ENCODE peak calls at places on chromosomes 2 and 18, in eight cellular contexts. D, E, G, N, L, M, Y and W are unnamed samples. For H3K36me3, the result is how much of the 10 kb centered on the place peaks cover.

GRCh38 chr2:235017441-235017840 is 65.6 kb downstream of the SH3BP4 start:
- DNase-seq in N (no peak), E (no peak), Y (no peak), D (no peak), M (no peak), L (no peak), G (no peak), W (no peak)

GRCh38 chr18:57131782-57132181 is 15.1 kb upstream of the BOD1L2 start:
- DNase-seq in M (no peak), N (no peak), L (no peak), D (no peak), E (no peak), Y (no peak), G (no peak), W (no peak)

GRCh38 chr2:174333502-174334277 is 1.1 kb upstream of the SP9 start:
- DNase-seq in Y (no peak), D (no peak), N (no peak), M (no peak), E (no peak), L (no peak), G (no peak), W (no peak)

GRCh38 chr2:112138143-112139032 is at the start of gene FBLN7:
- DNase-seq in N (peak), E (peak), M (peak), G (no peak), L (no peak), D (no peak), Y (peak), W (peak)

GRCh38 chr18:37253424-37254255 is 312.0 kb downstream of the CELF4 start:
- DNase-seq in N (peak), E (peak), D (no peak), Y (peak), L (no peak), G (no peak), M (peak), W (peak)

GRCh38 chr18:73715228-73715670 is 432.4 kb downstream of the FBXO15 start:
- DNase-seq in D (peak), N (no peak), E (no peak), L (no peak), Y (no peak), M (no peak), G (no peak), W (no peak)

GRCh38 chr2:42585779-42586178 is 17.3 kb downstream of the MTA3 start:
- DNase-seq in Y (no peak), N (no peak), G (no peak), D (no peak), M (no peak), L (no peak), E (no peak), W (no peak)

GRCh38 chr2:219916261-219916660 is 288.8 kb downstream of the SLC4A3 start:
- DNase-seq in D (no peak), Y (no peak), N (no peak), G (no peak), M (no peak), L (no peak), E (no peak), W (no peak)

GRCh38 chr18:41096504-41096903 is 858.5 kb upstream of the PIK3C3 start:
- DNase-seq in G (peak), E (peak), L (no peak), Y (peak), M (no peak), N (no peak), D (peak), W (no peak)

GRCh38 chr18:10101729-10102128 is 187.9 kb downstream of the VAPA start:
- DNase-seq in D (no peak), N (no peak), E (no peak), L (no peak), G (no peak), Y (no peak), M (no peak), W (no peak)

GRCh38 chr2:215548714-215549113 is 112.8 kb upstream of the FN1 start:
- DNase-seq in N (no peak), G (peak), L (no peak), M (no peak), D (peak), E (peak), Y (no peak), W (no peak)

GRCh38 chr18:33906046-33906445 is 318.7 kb downstream of the NOL4 start:
- DNase-seq in E (no peak), G (no peak), N (no peak), Y (no peak), D (no peak), M (no peak), L (no peak), W (no peak)

GRCh38 chr2:53445376-53446072 is 322.1 kb upstream of the CHAC2 start:
- DNase-seq in L (no peak), Y (no peak), M (no peak), N (no peak), E (peak), G (peak), D (peak), W (no peak)

GRCh38 chr2:159996792-159997546 is 65.4 kb downstream of the PLA2R1 start:
- DNase-seq in L (no peak), D (no peak), N (peak), E (no peak), Y (no peak), G (no peak), M (no peak), W (no peak)
- TF ChIP-seq CTCF in L (no peak), D (no peak), N (no peak), E (no peak), Y (peak), G (no peak), M (no peak), W (no peak)

DNA sequence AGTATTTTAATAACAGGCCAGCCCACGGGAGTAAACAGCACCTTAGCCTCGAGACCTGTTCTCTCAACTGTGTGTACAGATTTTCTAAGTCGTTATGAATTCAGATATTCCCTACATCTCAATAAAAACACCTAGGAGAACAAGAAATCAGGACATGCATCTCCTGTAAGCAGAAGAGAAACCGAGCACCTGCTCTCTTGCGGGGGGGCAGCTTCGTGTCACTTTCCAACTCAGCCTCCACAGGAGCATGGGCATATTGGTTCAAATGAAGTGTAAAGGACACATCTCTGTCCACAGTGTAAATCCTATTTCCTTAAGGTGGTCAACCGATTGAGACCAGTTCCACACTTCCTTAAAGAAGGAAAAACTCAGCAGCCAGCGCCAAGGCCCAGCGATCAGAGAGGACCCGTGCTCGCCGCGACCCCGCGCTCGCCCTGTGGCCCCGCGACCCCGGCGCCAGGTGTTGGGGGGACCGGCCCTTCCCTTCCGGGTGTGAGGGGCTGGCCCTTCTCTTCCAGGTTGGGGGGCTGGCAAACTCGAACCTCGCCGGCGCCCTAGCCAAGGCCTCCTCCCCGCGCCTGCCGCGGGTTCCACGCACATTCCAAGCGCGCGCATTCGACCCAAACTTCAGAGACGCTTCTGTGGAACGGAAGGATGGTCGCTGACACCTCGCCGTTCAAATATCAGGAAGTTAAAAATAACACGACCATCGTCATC is 652 bp downstream of the SH3YL1 start:
- DNase-seq in Y (no peak), N (peak), E (peak), M (no peak), D (no peak), G (no peak), L (no peak), W (no peak)
- H3K27ac ChIP-seq in Y (no peak), N (peak), E (peak), M (peak), D (no peak), G (peak), L (no peak), W (peak)

GRCh38 chr2:121446647-121447241 is 83.9 kb upstream of the RNU4ATAC start:
- DNase-seq in L (no peak), Y (no peak), G (peak), M (no peak), D (no peak), N (no peak), E (no peak), W (no peak)
- H3K36me3 ChIP-seq in L (half or more), Y (half or more), G (half or more), M (under half), D (under half), N (half or more), E (under half), W (half or more)

GRCh38 chr2:88903744-88904353 is 212.4 kb downstream of the RPIA start:
- DNase-seq in L (no peak), Y (peak), G (peak), M (no peak), E (no peak), D (peak), N (peak), W (no peak)
- TF ChIP-seq CTCF in L (peak), Y (peak), G (peak), M (peak), E (no peak), D (peak), N (peak), W (peak)

GRCh38 chr2:48900321-48901014 is 144.9 kb upstream of the LHCGR start:
- DNase-seq in E (no peak), N (no peak), L (no peak), Y (no peak), D (no peak), M (no peak), G (no peak), W (no peak)
- H3K27ac ChIP-seq in E (no peak), N (no peak), L (no peak), Y (no peak), D (no peak), M (no peak), G (no peak), W (no peak)

DNA sequence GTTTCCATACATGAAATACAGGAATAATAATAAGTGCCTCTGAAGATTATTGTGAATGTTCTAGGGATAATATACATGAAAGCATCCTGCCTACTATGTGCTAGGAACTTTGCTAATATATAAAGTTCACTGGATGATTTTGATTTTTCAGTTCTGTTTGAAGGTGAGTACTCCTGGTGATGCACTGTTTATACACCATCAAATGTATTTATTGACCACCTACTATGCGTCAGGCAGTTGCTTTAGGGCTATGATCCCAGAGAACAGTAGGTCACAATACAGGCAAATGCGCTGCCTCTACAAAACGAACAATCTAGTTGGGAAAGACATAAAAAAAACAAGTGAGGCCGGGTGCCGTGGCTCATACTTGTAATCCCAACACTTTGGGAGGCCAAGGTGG is 10.7 kb downstream of the TXNDC9 start:
- DNase-seq in E (no peak), N (no peak), L (no peak), D (no peak), Y (no peak), G (no peak), M (no peak), W (no peak)
- H3K36me3 ChIP-seq in E (under half), N (half or more), L (half or more), D (under half), Y (half or more), G (half or more), M (under half), W (under half)

DNA sequence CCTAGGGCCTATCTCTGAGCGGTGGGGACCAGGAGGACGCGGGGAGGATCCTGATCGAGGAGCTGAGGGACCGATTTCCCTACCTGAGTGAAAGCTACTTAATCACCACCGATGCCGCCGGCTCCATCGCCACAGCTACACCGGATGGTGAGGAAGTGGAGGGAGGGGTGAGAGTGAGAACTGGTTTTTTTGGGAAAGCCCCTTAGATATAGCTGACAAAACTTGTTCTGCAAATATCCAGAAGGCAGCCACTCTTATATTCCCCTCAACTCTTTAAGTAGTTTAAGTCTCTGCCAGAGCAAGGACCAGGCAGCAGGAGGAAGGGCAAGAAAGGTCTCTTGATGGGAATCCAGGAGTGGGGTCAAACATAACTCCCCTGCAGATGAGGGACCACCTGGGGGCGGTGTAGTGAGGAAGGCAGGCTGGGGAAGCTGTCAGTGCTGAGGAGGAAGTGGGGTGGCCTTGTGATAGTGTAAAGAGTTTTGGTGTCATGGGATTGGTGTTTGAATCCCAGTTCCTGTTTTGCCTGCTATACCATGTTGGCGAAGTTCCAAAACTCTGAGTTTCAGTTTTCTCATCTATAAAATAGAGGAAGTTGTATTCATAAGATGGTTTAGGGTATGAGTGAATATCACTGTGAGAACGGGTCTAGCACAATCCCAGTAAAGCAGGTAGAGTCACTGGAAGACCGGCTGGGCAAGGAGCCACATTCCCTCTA is 3.4 kb downstream of the NAGK start:
- DNase-seq in L (peak), E (no peak), Y (no peak), G (peak), M (no peak), D (no peak), N (no peak), W (no peak)
- TF ChIP-seq CTCF in L (no peak), E (no peak), Y (no peak), G (no peak), M (no peak), D (no peak), N (no peak), W (no peak)

GRCh38 chr2:88199912-88200682 is 30.0 kb downstream of the THNSL2 start:
- DNase-seq in G (peak), D (no peak), N (peak), L (peak), Y (peak), E (peak), M (peak), W (no peak)
- H3K27ac ChIP-seq in G (peak), D (no peak), N (no peak), L (no peak), Y (no peak), E (no peak), M (no peak), W (no peak)

DNA sequence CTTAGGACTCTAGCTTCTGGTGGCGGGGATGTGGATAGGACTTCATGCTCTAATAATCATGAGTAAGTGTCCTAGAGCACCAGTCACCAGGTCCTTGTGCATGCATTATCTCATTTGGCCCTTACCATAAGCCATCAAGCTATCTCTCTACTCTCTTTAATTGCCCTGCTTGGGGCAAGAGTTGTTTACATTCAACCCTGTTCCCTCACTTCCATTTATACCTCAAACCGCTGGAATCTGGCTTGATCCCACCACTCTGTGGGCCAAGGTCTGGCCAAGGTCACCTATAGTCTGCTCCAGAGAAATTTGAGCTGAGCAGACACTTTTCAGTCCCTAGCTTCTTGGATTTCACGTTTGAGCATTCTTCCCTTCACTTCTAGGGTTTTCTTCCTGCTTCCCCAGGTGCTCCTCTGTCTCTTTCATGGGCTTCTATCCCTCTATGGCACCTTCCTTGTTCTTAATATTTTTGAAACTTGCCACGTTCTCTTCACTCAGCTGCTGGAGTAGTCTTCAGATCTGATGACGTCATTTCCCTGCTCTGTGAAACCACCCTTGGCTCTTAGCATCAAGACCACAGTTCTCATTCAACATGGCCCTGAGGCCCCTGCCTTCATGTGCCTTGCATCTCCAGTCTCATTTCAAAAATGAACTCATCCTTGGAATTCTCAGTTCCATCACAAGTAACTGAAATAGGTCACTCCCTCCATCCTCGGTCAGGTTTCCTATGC is 94.9 kb upstream of the GATA6 start:
- DNase-seq in E (no peak), M (no peak), N (no peak), G (no peak), L (no peak), Y (no peak), D (no peak), W (no peak)
- H3K36me3 ChIP-seq in E (under half), M (under half), N (under half), G (under half), L (under half), Y (under half), D (under half), W (under half)

GRCh38 chr2:65077898-65078297 is 21.7 kb downstream of the CEP68 start:
- DNase-seq in G (no peak), E (no peak), M (no peak), D (no peak), N (no peak), Y (no peak), L (no peak), W (no peak)

GRCh38 chr2:65076345-65076710 is 20.1 kb downstream of the CEP68 start:
- DNase-seq in Y (no peak), N (no peak), L (no peak), E (no peak), D (peak), G (peak), M (no peak), W (no peak)

GRCh38 chr2:65073879-65074565 is 17.8 kb downstream of the CEP68 start:
- DNase-seq in E (no peak), Y (no peak), L (no peak), N (no peak), D (no peak), M (no peak), G (no peak), W (no peak)

GRCh38 chr2:65075176-65075575 is 19.0 kb downstream of the CEP68 start:
- DNase-seq in E (no peak), D (peak), N (peak), G (no peak), M (no peak), L (no peak), Y (no peak), W (no peak)

GRCh38 chr2:65075605-65076344 is 19.6 kb downstream of the CEP68 start:
- DNase-seq in M (peak), E (no peak), L (peak), D (no peak), Y (peak), N (peak), G (no peak), W (no peak)
- TF ChIP-seq CTCF in M (no peak), E (no peak), L (peak), D (no peak), Y (no peak), N (no peak), G (no peak), W (no peak)